ENCODE peak calls at places on chromosomes 7 and 10, in five cellular contexts. M is cardiac muscle cell, V is body of pancreas, G is HAP-1, Z is vagina. N is an unnamed sample.

GRCh38 chr10:70234668-70235447 is 1.6 kb upstream of the PPA1 start:
- DNase-seq in M (no peak), V (no peak), G (no peak), Z (no peak), N (no peak)

GRCh38 chr7:106737202-106737562 is 76.2 kb upstream of the CCDC71L start:
- DNase-seq in M (no peak), V (no peak), G (no peak), Z (no peak), N (no peak)

GRCh38 chr10:76114556-76114955 is 683.1 kb downstream of the LRMDA start:
- DNase-seq in M (peak), V (no peak), G (no peak), Z (no peak), N (no peak)

GRCh38 chr7:138663741-138664710 is 37.1 kb downstream of the SVOPL start:
- DNase-seq in M (peak), V (no peak), G (peak), Z (no peak), N (no peak)

GRCh38 chr10:128124813-128125403 is 1.3 kb downstream of the MKI67 start:
- DNase-seq in M (no peak), V (no peak), G (no peak), Z (no peak), N (no peak)

GRCh38 chr7:7695418-7695817 is 23.0 kb downstream of the RPA3 start:
- DNase-seq in M (no peak), V (no peak), G (no peak), Z (no peak), N (no peak)

GRCh38 chr10:79418886-79419595 is 26.4 kb downstream of the ZCCHC24 start:
- DNase-seq in M (no peak), V (no peak), G (no peak), Z (no peak), N (no peak)

GRCh38 chr10:5614081-5614721 is 52.2 kb downstream of the ASB13 start:
- DNase-seq in M (no peak), V (no peak), G (no peak), Z (no peak), N (no peak)

GRCh38 chr10:70578371-70578947 is 24.1 kb downstream of the PRF1 start:
- DNase-seq in M (peak), V (no peak), G (no peak), Z (no peak), N (no peak)

GRCh38 chr7:137539111-137539715 is 195.7 kb upstream of the PTN start:
- DNase-seq in M (no peak), V (no peak), G (no peak), Z (no peak), N (no peak)

DNA sequence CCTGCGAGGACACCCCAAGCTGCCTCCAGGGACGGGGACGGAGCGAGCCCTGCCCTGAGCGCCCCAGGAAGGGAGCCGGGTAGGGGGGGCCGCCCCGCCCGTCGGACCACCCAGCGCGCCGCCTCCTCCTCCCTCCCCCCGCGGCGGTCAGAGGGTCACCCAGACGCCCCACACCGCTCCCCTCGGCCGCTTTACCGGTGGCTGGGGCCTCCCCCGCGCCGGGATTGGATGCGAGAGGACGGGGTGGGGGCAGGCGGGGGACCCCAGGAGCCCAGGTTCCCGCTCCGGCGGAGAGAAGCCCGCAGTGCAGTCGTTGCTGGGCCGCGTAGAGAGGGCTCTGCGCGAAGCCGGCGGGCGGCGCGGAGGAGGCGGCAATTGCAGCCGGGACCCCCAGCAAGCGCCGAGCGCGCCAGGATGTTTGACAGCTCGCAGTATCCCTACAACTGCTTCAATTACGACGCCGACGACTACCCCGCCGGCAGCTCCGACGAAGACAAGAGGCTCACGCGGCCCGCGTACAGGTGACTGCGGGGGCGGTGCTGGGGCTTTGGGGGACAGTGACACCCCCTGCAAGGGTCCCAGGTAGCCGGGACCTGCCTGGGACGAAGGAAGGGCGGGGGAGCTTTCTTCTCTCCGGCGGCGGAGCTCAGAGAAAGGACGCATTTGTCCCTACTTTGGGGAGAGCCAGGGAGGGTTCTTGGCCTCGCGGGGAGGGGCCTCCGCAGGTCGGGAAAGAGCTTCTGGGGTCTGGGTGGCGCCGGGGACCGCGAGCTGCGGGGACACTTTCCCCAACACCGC is at the start of gene FOXL3:
- DNase-seq in M (no peak), V (no peak), G (no peak), Z (no peak), N (no peak)
- H3K4me3 ChIP-seq in M (no peak), V (no peak), G (no peak), Z (no peak), N (no peak)

GRCh38 chr7:32501522-32501921 is 6.2 kb downstream of the AVL9 start:
- DNase-seq in M (no peak), V (no peak), G (peak), Z (no peak), N (no peak)
- H3K4me3 ChIP-seq in M (no peak), V (no peak), G (no peak), Z (no peak), N (no peak)

GRCh38 chr7:1532456-1533254 is 2.2 kb downstream of the MAFK start:
- DNase-seq in M (no peak), V (peak), G (no peak), Z (no peak), N (peak)
- H3K4me3 ChIP-seq in M (no peak), V (no peak), G (peak), Z (peak), N (peak)

GRCh38 chr10:60009316-60009715 is 103.0 kb upstream of the CCDC6 start:
- DNase-seq in M (no peak), V (no peak), G (no peak), Z (no peak), N (no peak)
- H3K4me3 ChIP-seq in M (no peak), V (no peak), G (no peak), Z (no peak), N (no peak)

GRCh38 chr10:28095791-28096367 is 97.0 kb upstream of the ODAD2 start:
- DNase-seq in M (no peak), V (no peak), G (peak), Z (no peak), N (no peak)
- H3K4me3 ChIP-seq in M (no peak), V (no peak), G (no peak), Z (no peak), N (no peak)

GRCh38 chr10:115949282-115949844 is 323.6 kb downstream of the GFRA1 start:
- DNase-seq in M (no peak), V (no peak), G (no peak), Z (no peak), N (no peak)

GRCh38 chr10:115948415-115948814 is 324.6 kb downstream of the GFRA1 start:
- DNase-seq in M (no peak), V (no peak), G (no peak), Z (no peak), N (no peak)

GRCh38 chr10:115953203-115953602 is 319.8 kb downstream of the GFRA1 start:
- DNase-seq in M (no peak), V (no peak), G (no peak), Z (no peak), N (no peak)

GRCh38 chr10:115951242-115951641 is 321.8 kb downstream of the GFRA1 start:
- DNase-seq in M (no peak), V (no peak), G (no peak), Z (no peak), N (no peak)

DNA sequence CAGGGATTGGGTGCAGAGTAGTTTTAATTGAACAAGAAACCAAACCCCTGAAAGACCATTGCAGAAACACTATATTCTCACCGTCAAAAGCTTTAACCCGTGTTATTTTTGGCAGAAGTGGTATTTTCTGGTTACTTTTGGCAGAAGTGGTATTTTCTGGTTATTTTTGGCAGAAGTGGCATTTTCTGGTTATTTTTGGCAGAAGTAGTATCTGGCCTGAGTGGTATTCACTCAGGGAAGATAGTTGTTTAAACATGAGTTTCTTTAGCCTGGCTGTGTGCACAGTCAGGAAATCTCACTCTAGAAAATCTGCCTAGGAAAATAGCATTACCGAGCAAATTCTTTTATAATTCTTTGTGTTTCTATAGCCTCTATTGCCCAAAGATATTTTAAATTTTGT is 322.7 kb downstream of the GFRA1 start:
- DNase-seq in M (no peak), V (no peak), G (no peak), Z (no peak), N (no peak)
- H3K4me3 ChIP-seq in M (no peak), V (no peak), G (no peak), Z (no peak), N (no peak)

N was measured in coronary artery.